ENCODE peak calls at places on chromosomes 16 and 17, in four cellular contexts. One of them, this sample, is unnamed.
A peak's percentile ranks its signal among the peaks of the same experiment; 100 is the strongest.

GRCh38 chr17:1947229-1947742 is 77.8 kb downstream of the RTN4RL1 start:
- DNase-seq in progenitor cell of endocrine pancreas: no peak
- DNase-seq in dorsolateral prefrontal cortex: no peak
- DNase-seq in mucosa of descending colon: no peak
- DNase-seq in this sample: no peak

GRCh38 chr17:7656958-7657715 is 6.4 kb downstream of the ATP1B2 start:
- DNase-seq in mucosa of descending colon: no peak
- DNase-seq in dorsolateral prefrontal cortex: peak; percentile 44
- DNase-seq in progenitor cell of endocrine pancreas: no peak
- DNase-seq in this sample: no peak

GRCh38 chr17:60435244-60436170 is 13.2 kb downstream of the CHCT1 start:
- DNase-seq in progenitor cell of endocrine pancreas: peak; percentile 39
- DNase-seq in dorsolateral prefrontal cortex: peak; percentile 70
- DNase-seq in mucosa of descending colon: no peak
- DNase-seq in this sample: peak; percentile 27

GRCh38 chr17:80596760-80597608 is 52.3 kb downstream of the RPTOR start:
- DNase-seq in dorsolateral prefrontal cortex: no peak
- DNase-seq in progenitor cell of endocrine pancreas: no peak
- DNase-seq in mucosa of descending colon: no peak
- DNase-seq in this sample: no peak

GRCh38 chr17:48612854-48613691 is 2.0 kb downstream of the HOXB8 start:
- DNase-seq in progenitor cell of endocrine pancreas: no peak
- DNase-seq in mucosa of descending colon: peak; percentile 58
- DNase-seq in dorsolateral prefrontal cortex: no peak
- DNase-seq in this sample: peak; percentile 57

GRCh38 chr17:67746704-67747571 is 29.2 kb downstream of the NOL11 start:
- DNase-seq in progenitor cell of endocrine pancreas: no peak
- DNase-seq in dorsolateral prefrontal cortex: no peak
- DNase-seq in mucosa of descending colon: no peak
- DNase-seq in this sample: no peak

GRCh38 chr17:56434610-56435009 is 158.9 kb upstream of the NOG start:
- DNase-seq in mucosa of descending colon: no peak
- DNase-seq in progenitor cell of endocrine pancreas: no peak
- DNase-seq in dorsolateral prefrontal cortex: no peak
- DNase-seq in this sample: no peak

GRCh38 chr17:8005951-8006730 is 3.7 kb downstream of the GUCY2D start:
- DNase-seq in dorsolateral prefrontal cortex: no peak
- DNase-seq in progenitor cell of endocrine pancreas: no peak
- DNase-seq in mucosa of descending colon: no peak
- DNase-seq in this sample: no peak

GRCh38 chr17:77822302-77823030 is 136.0 kb upstream of the TNRC6C start:
- DNase-seq in dorsolateral prefrontal cortex: no peak
- DNase-seq in progenitor cell of endocrine pancreas: no peak
- DNase-seq in mucosa of descending colon: no peak
- DNase-seq in this sample: no peak

GRCh38 chr17:9702916-9703780 is 57.8 kb downstream of the USP43 start:
- DNase-seq in progenitor cell of endocrine pancreas: no peak
- DNase-seq in dorsolateral prefrontal cortex: no peak
- DNase-seq in mucosa of descending colon: no peak
- DNase-seq in this sample: no peak

GRCh38 chr17:75459590-75460267 is 3.3 kb downstream of the TMEM94 start:
- DNase-seq in progenitor cell of endocrine pancreas: no peak
- DNase-seq in mucosa of descending colon: peak; percentile 26
- DNase-seq in dorsolateral prefrontal cortex: no peak
- DNase-seq in this sample: peak; percentile 19

GRCh38 chr17:36592316-36592710 is 634 bp downstream of the DHRS11 start:
- DNase-seq in dorsolateral prefrontal cortex: no peak
- DNase-seq in progenitor cell of endocrine pancreas: no peak
- DNase-seq in mucosa of descending colon: peak; percentile 65
- DNase-seq in this sample: no peak

GRCh38 chr16:78460428-78460827 is 361.0 kb downstream of the WWOX start:
- DNase-seq in dorsolateral prefrontal cortex: no peak
- DNase-seq in mucosa of descending colon: no peak
- DNase-seq in progenitor cell of endocrine pancreas: no peak
- DNase-seq in this sample: no peak

GRCh38 chr16:11233727-11234376 is 22.2 kb downstream of the SOCS1 start:
- DNase-seq in mucosa of descending colon: no peak
- DNase-seq in dorsolateral prefrontal cortex: no peak
- DNase-seq in progenitor cell of endocrine pancreas: no peak
- DNase-seq in this sample: no peak

DNA sequence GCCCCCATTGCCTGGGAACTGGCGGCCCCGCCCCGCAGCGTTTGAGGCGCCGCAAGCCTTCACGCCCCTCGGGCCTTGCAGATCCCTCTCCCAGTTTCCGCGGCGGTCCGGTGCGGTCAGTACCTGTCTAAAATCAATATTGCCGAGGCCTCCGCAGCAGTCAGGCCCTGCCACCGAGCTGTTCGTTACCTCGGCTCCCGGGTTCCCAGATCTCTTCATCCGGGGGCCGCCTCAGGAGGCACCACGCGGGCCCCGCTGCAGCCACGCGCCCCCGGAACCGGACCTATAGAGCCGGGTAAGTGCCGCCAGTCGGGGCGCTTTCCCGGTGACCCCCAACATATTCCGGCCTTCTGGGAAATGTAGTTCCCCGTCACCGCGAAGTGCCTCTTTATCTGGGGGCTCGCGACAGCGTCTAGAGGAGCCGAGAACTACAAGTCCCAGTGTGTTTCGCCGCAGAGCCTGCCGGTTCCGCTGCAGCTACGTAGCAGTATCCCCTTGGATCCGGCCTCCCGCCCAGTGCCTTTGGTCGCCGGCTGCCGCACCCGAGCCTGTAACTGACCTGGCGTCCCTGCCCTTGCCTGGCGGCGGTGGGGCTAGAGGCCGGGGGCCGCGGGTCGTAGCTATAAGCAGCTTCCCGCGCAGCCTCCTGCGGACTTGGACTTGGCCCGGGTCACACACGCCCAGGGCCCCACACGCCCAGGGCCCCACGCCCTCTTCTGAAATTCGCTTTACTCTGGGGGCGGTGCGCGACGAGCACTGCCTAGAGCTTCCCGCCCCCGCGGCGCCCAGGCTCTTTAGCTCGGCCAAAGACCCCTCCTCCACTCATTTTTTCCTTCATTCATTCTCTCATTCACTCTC is at the start of gene PEMT:
- DNase-seq in mucosa of descending colon: peak; percentile 97
- DNase-seq in dorsolateral prefrontal cortex: peak; percentile 99
- DNase-seq in progenitor cell of endocrine pancreas: peak; percentile 82
- DNase-seq in this sample: peak; percentile 88
- TF ChIP-seq CTCF in mucosa of descending colon: no peak
- TF ChIP-seq CTCF in dorsolateral prefrontal cortex: peak; percentile 59
- TF ChIP-seq CTCF in progenitor cell of endocrine pancreas: no peak
- TF ChIP-seq CTCF in this sample: no peak

GRCh38 chr17:18953231-18953728 is 1.3 kb downstream of the SLC5A10 start:
- DNase-seq in mucosa of descending colon: peak; percentile 24
- DNase-seq in progenitor cell of endocrine pancreas: no peak
- DNase-seq in dorsolateral prefrontal cortex: no peak
- DNase-seq in this sample: no peak

GRCh38 chr17:18954321-18954720 is 2.4 kb downstream of the SLC5A10 start:
- DNase-seq in progenitor cell of endocrine pancreas: no peak
- DNase-seq in mucosa of descending colon: peak; percentile 15
- DNase-seq in dorsolateral prefrontal cortex: no peak
- DNase-seq in this sample: no peak

GRCh38 chr17:18949566-18949965 is 2.4 kb upstream of the SLC5A10 start:
- DNase-seq in dorsolateral prefrontal cortex: no peak
- DNase-seq in progenitor cell of endocrine pancreas: no peak
- DNase-seq in mucosa of descending colon: no peak
- DNase-seq in this sample: no peak

GRCh38 chr17:18950944-18951905 is 740 bp upstream of the SLC5A10 start:
- DNase-seq in dorsolateral prefrontal cortex: no peak
- DNase-seq in mucosa of descending colon: no peak
- DNase-seq in progenitor cell of endocrine pancreas: no peak
- DNase-seq in this sample: no peak

DNA sequence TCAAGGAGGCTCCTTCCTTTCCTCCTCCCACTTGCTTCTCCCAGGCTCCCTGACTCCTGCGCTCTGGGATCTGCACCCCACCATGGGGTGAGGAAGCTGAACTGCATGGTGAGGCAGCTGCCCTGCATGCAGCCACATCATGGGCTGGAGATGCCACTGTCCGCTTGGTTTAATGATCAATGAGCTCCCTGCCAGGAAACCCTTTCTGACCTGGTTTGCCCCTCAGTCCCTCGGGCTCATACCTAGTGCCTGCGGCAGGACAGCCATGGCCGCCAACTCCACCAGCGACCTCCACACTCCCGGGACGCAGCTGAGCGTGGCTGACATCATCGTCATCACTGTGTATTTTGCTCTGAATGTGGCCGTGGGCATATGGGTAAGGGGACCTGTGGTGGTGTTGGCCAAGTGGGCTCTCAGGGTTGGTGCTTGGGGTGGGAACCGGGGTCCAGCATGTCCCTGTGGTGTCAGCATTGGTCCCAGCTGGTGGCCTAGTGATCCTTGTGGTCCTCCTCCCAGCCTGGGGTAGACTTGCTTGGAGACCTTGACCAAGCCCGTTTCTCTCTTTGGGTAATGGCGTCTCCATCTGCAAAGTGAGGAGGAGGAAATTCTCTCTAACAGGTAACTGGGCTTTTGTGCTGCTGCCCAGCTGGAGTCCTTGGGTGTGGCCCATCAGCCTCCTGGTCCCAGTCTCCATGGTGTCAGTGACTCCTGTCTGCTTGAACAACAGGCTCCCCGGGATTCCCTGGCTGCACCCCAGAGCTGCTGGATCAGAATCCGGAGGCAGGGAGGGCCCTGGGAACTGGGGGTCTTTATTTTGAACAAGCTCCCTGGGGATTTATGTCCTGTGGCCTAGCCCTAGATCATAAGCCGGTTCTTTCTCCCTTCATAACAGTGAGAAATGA is at the start of gene SLC5A10:
- DNase-seq in progenitor cell of endocrine pancreas: no peak
- DNase-seq in mucosa of descending colon: peak; percentile 36
- DNase-seq in dorsolateral prefrontal cortex: no peak
- DNase-seq in this sample: no peak
- TF ChIP-seq CTCF in progenitor cell of endocrine pancreas: peak; percentile 27
- TF ChIP-seq CTCF in mucosa of descending colon: no peak
- TF ChIP-seq CTCF in dorsolateral prefrontal cortex: no peak
- TF ChIP-seq CTCF in this sample: no peak

GRCh38 chr17:31629696-31630470 is 229.2 kb downstream of the COPRS start:
- DNase-seq in progenitor cell of endocrine pancreas: no peak
- DNase-seq in dorsolateral prefrontal cortex: no peak
- DNase-seq in mucosa of descending colon: no peak
- DNase-seq in this sample: no peak
- TF ChIP-seq CTCF in progenitor cell of endocrine pancreas: no peak
- TF ChIP-seq CTCF in dorsolateral prefrontal cortex: no peak
- TF ChIP-seq CTCF in mucosa of descending colon: no peak
- TF ChIP-seq CTCF in this sample: no peak

DNA sequence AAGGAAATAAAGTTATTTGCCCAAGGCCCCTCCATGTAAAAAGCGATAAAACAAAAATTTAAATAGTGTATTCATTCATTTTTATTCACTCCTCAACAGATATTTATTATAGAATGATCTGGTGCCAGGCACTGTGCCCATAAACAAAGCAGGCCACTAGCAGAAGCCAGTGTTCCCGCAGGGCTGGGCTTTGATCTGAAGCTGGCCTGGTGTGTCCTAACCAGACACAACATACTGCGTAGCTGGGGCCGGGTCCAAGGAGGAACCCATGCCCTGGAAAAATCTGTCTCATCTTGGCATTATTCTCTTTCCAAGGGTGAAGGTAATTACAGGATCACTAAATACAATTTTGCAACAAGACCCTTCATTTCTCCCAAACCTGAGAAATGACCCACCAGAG is 537.4 kb upstream of the CDH5 start:
- DNase-seq in mucosa of descending colon: no peak
- DNase-seq in dorsolateral prefrontal cortex: no peak
- DNase-seq in progenitor cell of endocrine pancreas: no peak
- DNase-seq in this sample: no peak
- TF ChIP-seq CTCF in mucosa of descending colon: no peak
- TF ChIP-seq CTCF in dorsolateral prefrontal cortex: no peak
- TF ChIP-seq CTCF in progenitor cell of endocrine pancreas: no peak
- TF ChIP-seq CTCF in this sample: no peak

GRCh38 chr16:31177136-31177535 is 2.8 kb upstream of the FUS start:
- DNase-seq in progenitor cell of endocrine pancreas: no peak
- DNase-seq in dorsolateral prefrontal cortex: no peak
- DNase-seq in mucosa of descending colon: no peak
- DNase-seq in this sample: peak; percentile 54

GRCh38 chr16:31182391-31182790 is 2.5 kb downstream of the FUS start:
- DNase-seq in mucosa of descending colon: no peak
- DNase-seq in dorsolateral prefrontal cortex: no peak
- DNase-seq in progenitor cell of endocrine pancreas: no peak
- DNase-seq in this sample: no peak

GRCh38 chr16:31179153-31179746 is 689 bp upstream of the FUS start:
- DNase-seq in mucosa of descending colon: no peak
- DNase-seq in dorsolateral prefrontal cortex: no peak
- DNase-seq in progenitor cell of endocrine pancreas: no peak
- DNase-seq in this sample: no peak

GRCh38 chr16:31181102-31181830 is 1.3 kb downstream of the FUS start:
- DNase-seq in dorsolateral prefrontal cortex: no peak
- DNase-seq in mucosa of descending colon: peak; percentile 69
- DNase-seq in progenitor cell of endocrine pancreas: no peak
- DNase-seq in this sample: peak; percentile 29

GRCh38 chr16:31179747-31180458 is at the start of gene FUS:
- DNase-seq in dorsolateral prefrontal cortex: peak; percentile 87
- DNase-seq in mucosa of descending colon: peak; percentile 95
- DNase-seq in progenitor cell of endocrine pancreas: peak; percentile 83
- DNase-seq in this sample: peak; percentile 96
- TF ChIP-seq CTCF in dorsolateral prefrontal cortex: no peak
- TF ChIP-seq CTCF in mucosa of descending colon: no peak
- TF ChIP-seq CTCF in progenitor cell of endocrine pancreas: no peak
- TF ChIP-seq CTCF in this sample: no peak

GRCh38 chr16:15677447-15677846 is 27.4 kb downstream of the NDE1 start:
- DNase-seq in progenitor cell of endocrine pancreas: no peak
- DNase-seq in mucosa of descending colon: no peak
- DNase-seq in dorsolateral prefrontal cortex: no peak
- DNase-seq in this sample: no peak

GRCh38 chr16:15676506-15676905 is 26.5 kb downstream of the NDE1 start:
- DNase-seq in dorsolateral prefrontal cortex: no peak
- DNase-seq in mucosa of descending colon: no peak
- DNase-seq in progenitor cell of endocrine pancreas: no peak
- DNase-seq in this sample: no peak

GRCh38 chr16:15686287-15686686 is 36.2 kb downstream of the NDE1 start:
- DNase-seq in dorsolateral prefrontal cortex: no peak
- DNase-seq in progenitor cell of endocrine pancreas: no peak
- DNase-seq in mucosa of descending colon: no peak
- DNase-seq in this sample: no peak

DNA sequence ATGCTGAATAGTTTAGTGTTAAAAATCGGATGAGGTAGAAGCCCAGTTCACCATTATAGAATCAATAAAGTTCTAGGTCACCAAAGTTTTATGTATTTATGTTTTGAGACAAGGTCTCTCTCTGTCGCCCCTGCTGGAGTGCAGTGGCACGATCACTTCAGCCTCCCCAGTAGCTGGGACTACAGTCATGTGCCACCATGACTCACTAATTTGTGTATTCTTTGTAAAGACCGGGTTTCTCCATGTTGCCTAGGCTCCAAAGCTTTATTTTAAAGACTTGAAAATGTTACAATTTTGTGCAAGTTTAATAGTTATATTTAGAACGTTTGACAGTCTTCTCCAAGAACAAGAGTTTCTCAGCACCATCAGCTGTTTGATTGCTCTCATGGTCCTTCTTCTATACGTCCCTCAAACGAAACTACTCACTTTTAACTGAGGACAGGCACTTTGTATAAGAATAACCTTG is 32.1 kb downstream of the NDE1 start:
- DNase-seq in mucosa of descending colon: no peak
- DNase-seq in progenitor cell of endocrine pancreas: no peak
- DNase-seq in dorsolateral prefrontal cortex: no peak
- DNase-seq in this sample: peak; percentile 32
- TF ChIP-seq CTCF in mucosa of descending colon: no peak
- TF ChIP-seq CTCF in progenitor cell of endocrine pancreas: peak; percentile 55
- TF ChIP-seq CTCF in dorsolateral prefrontal cortex: peak; percentile 62
- TF ChIP-seq CTCF in this sample: peak; percentile 49

This sample was measured in natural killer cell.